ENCODE peak calls at places on chromosomes 6 and 20, in eight cellular contexts. Y is fibroblast of mammary gland, B is brain microvascular endothelial cell, N is lung, T is HFFc6, O is stomach, C is tibial artery, E is RWPE1. Z is an unnamed sample.

GRCh38 chr20:24634855-24635254 is 165.4 kb downstream of the SYNDIG1 start:
- DNase-seq in T (peak; percentile 93), N (no peak), O (no peak), Y (peak; percentile 90), B (peak; percentile 81), C (no peak), E (peak; percentile 23), Z (no peak)

GRCh38 chr6:114108119-114109002 is 137.4 kb upstream of the HDAC2 start:
- DNase-seq in O (peak; percentile 69), E (peak; percentile 53), Y (peak; percentile 65), N (peak; percentile 70), B (peak; percentile 78), T (peak; percentile 68), C (peak; percentile 67), Z (peak; percentile 9)

GRCh38 chr6:121965739-121966138 is 433.7 kb upstream of the HSF2 start:
- DNase-seq in B (no peak), T (no peak), E (no peak), O (no peak), N (no peak), C (no peak), Y (peak; percentile 21), Z (no peak)

GRCh38 chr6:138765896-138766487 is 7.6 kb upstream of the CCDC28A start:
- DNase-seq in C (no peak), E (peak; percentile 53), T (peak; percentile 46), Y (peak; percentile 59), O (no peak), B (peak; percentile 32), N (no peak), Z (peak; percentile 46)

GRCh38 chr6:52352239-52353008 is 9.5 kb upstream of the PAQR8 start:
- DNase-seq in E (peak; percentile 82), O (peak; percentile 47), T (peak; percentile 98), C (no peak), N (peak; percentile 39), Y (peak; percentile 98), B (peak; percentile 96), Z (peak; percentile 38)

GRCh38 chr6:31687321-31687720 is 6.5 kb upstream of the LY6G5C start:
- DNase-seq in B (no peak), Y (no peak), E (no peak), O (no peak), C (no peak), N (no peak), T (no peak), Z (no peak)

GRCh38 chr6:43884660-43885022 is 114.6 kb downstream of the VEGFA start:
- DNase-seq in C (no peak), O (no peak), E (no peak), Y (no peak), T (no peak), B (no peak), N (no peak), Z (no peak)

GRCh38 chr6:87656857-87657256 is 45.2 kb downstream of the AKIRIN2 start:
- DNase-seq in B (no peak), O (no peak), T (no peak), C (no peak), E (no peak), N (no peak), Y (no peak), Z (no peak)

GRCh38 chr6:18551228-18551627 is 164.1 kb downstream of the RNF144B start:
- DNase-seq in C (no peak), N (no peak), E (peak; percentile 32), B (peak; percentile 86), O (no peak), T (peak; percentile 69), Y (peak; percentile 92), Z (no peak)

GRCh38 chr20:23013429-23013828 is 21.7 kb upstream of the SSTR4 start:
- DNase-seq in T (no peak), Y (no peak), C (no peak), O (no peak), N (no peak), E (peak; percentile 44), B (no peak), Z (no peak)

GRCh38 chr6:113690255-113690956 is 166.7 kb upstream of the MARCKS start:
- DNase-seq in E (peak; percentile 76), N (no peak), O (no peak), C (no peak), B (peak; percentile 90), Y (peak; percentile 93), T (peak; percentile 70), Z (peak; percentile 35)

GRCh38 chr20:38473353-38473795 is 731 bp downstream of the RALGAPB start:
- DNase-seq in N (no peak), E (no peak), B (no peak), T (peak; percentile 10), O (peak; percentile 28), Y (peak; percentile 31), C (no peak), Z (peak; percentile 37)

GRCh38 chr20:10863337-10864060 is 189.7 kb upstream of the JAG1 start:
- DNase-seq in B (peak; percentile 79), O (no peak), N (no peak), E (peak; percentile 38), Y (peak; percentile 86), T (peak; percentile 38), C (no peak), Z (no peak)

GRCh38 chr6:131744888-131745287 is 34.1 kb upstream of the CTAGE9 start:
- DNase-seq in E (no peak), O (no peak), B (no peak), Y (no peak), T (no peak), N (no peak), C (no peak), Z (no peak)

GRCh38 chr6:14721103-14721758 is 524.6 kb upstream of the JARID2 start:
- DNase-seq in B (no peak), O (no peak), C (no peak), Y (no peak), E (no peak), T (no peak), N (peak; percentile 57), Z (no peak)

DNA sequence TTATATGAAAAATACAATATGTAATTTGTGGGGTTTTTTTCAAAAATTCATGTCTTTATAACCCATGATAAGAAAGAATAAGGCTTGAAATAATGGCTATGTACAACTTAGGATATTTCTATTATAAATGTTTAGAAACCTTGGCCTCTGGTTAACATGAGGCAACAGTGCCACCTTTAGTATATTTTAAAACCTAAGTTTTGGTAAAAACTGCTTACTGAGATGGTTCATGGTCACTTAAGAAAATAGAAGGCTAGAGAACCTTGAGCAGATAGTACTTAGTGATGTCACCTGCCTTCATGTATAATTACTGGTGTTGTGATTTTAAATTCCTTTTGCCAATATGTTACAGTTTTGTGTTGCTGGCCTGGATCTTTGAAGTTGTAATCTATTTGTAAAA is 176.5 kb downstream of the ADGB start:
- DNase-seq in B (no peak), Y (peak; percentile 8), E (peak; percentile 2), O (no peak), C (no peak), T (no peak), N (no peak), Z (no peak)
- TF ChIP-seq CTCF in B (no peak), Y (peak; percentile 5), E (no peak), O (no peak), C (no peak), T (peak; percentile 36), N (no peak), Z (no peak)

DNA sequence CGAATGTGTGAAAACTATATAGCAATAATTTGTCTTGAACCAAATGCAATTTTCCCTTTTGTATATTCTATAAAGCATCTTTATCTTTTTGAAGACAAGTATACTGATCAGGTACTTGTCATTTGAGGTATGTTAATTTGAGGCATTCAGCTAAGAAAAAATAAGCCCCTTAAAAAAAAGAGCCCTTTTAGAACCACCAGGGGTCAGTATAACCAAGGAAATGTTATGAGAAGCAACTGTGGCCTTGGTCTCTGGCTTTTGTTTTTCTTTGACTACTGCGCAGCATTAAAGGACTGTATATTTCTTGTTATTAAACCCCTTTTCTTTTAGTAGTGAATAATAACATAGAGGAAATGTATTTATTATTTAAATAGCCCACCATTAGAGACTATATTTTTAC is 43.1 kb downstream of the CD109 start:
- DNase-seq in O (no peak), T (peak; percentile 49), Y (peak; percentile 76), C (no peak), B (peak; percentile 28), N (no peak), E (peak; percentile 26), Z (peak; percentile 36)
- TF ChIP-seq CTCF in O (peak; percentile 41), T (peak; percentile 95), Y (peak; percentile 76), C (peak; percentile 75), B (peak; percentile 59), N (peak; percentile 64), E (peak; percentile 65), Z (peak; percentile 74)

GRCh38 chr20:63920226-63920625 is 25.3 kb downstream of the DNAJC5 start:
- DNase-seq in T (no peak), O (no peak), B (no peak), C (no peak), E (no peak), N (no peak), Y (no peak), Z (no peak)

GRCh38 chr20:63926298-63926697 is 29.9 kb downstream of the UCKL1 start:
- DNase-seq in B (no peak), Y (no peak), E (no peak), N (no peak), O (no peak), T (no peak), C (no peak), Z (no peak)

GRCh38 chr20:63929071-63929470 is 27.1 kb downstream of the UCKL1 start:
- DNase-seq in O (no peak), T (no peak), B (no peak), Y (no peak), E (no peak), N (no peak), C (no peak), Z (no peak)

GRCh38 chr20:63923626-63924025 is 28.7 kb downstream of the DNAJC5 start:
- DNase-seq in B (no peak), C (no peak), Y (no peak), T (no peak), E (no peak), N (no peak), O (no peak), Z (no peak)

DNA sequence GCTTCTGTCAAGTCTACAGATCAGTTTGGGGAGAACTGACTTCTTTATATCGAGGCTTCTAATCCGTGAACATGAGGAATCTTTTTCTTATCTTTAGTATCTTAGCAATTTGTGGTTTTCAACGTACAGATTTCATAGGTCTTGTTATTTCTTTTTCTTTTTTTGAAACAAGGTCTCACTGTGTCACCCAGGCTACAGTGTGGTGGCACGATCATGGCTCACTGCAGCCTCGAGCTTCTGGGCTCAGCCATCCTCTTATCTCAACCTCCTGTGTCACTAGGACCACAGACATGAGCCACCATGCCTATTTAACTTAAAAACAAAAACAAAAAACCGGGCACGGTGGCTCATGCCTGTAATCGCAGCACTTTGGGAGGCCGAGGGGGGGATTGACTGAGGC is 29.3 kb downstream of the DNAJC5 start:
- DNase-seq in B (no peak), E (no peak), C (no peak), T (no peak), Y (no peak), N (no peak), O (no peak), Z (no peak)
- TF ChIP-seq CTCF in B (no peak), E (no peak), C (no peak), T (no peak), Y (no peak), N (no peak), O (no peak), Z (no peak)

DNA sequence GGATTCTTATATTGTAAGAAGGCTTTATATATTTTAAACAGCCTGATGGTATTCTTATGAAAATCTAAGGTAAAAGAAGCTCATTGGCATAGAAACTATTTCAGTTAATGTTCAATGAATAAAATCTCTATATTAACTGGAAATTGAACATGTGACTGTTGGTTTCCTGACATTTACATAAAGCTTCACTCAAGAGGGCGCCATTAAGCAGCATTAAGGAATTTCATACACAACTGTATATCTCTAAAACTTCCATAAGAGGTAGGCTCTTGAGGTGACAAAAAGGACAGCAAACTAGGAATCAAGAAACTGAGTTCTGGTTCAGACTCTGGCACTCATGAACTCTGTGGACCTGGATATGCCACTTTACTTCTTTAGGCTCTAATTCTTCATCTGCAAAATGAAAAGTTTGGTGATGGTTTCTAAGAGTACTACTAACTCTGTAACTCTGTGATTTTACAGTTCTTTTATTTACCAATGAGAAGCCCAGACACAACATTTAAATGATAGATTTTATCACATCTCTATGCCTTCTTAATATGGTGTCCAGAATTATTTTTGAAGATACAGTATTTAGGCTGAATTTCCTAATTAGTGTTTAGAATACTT is 147.5 kb downstream of the FLRT3 start:
- DNase-seq in O (no peak), E (peak; percentile 35), N (no peak), Y (peak; percentile 69), T (peak; percentile 19), B (peak; percentile 47), C (no peak), Z (no peak)
- TF ChIP-seq CTCF in O (no peak), E (peak; percentile 71), N (no peak), Y (peak; percentile 54), T (peak; percentile 71), B (peak; percentile 44), C (no peak), Z (peak; percentile 38)